ENCODE peak calls at places on chromosomes 12 and 14, in four cellular contexts. Q is H1, X is mesendoderm, C is H9. A is an unnamed sample.

GRCh38 chr14:69464829-69465228 is 19.7 kb upstream of the PLEKHD1 start:
- DNase-seq in Q (no peak), C (no peak), X (peak), A (peak)

GRCh38 chr12:131938082-131938481 is 9.0 kb downstream of the PUS1 start:
- DNase-seq in C (no peak), X (no peak), Q (no peak), A (no peak)

GRCh38 chr12:49962861-49963765 is 1.4 kb downstream of the AQP5 start:
- DNase-seq in C (no peak), X (no peak), Q (no peak), A (no peak)

GRCh38 chr12:117836999-117837736 is 131.6 kb downstream of the KSR2 start:
- DNase-seq in X (peak), C (peak), Q (peak), A (peak)

GRCh38 chr14:32077081-32078029 is at the start of gene ARHGAP5:
- DNase-seq in Q (no peak), C (peak), X (peak), A (peak)

GRCh38 chr12:81296556-81297305 is 218.9 kb downstream of the ACSS3 start:
- DNase-seq in X (no peak), C (no peak), Q (no peak), A (peak)

GRCh38 chr12:124162151-124163110 is 132.5 kb upstream of the RFLNA start:
- DNase-seq in C (no peak), X (peak), Q (no peak), A (no peak)

GRCh38 chr12:43143278-43143677 is 408.7 kb downstream of the ADAMTS20 start:
- DNase-seq in X (no peak), C (no peak), Q (no peak), A (no peak)

GRCh38 chr14:24809147-24809546 is 175.2 kb upstream of the GZMB start:
- DNase-seq in Q (no peak), X (no peak), C (no peak), A (no peak)

GRCh38 chr12:88111074-88111652 is 30.7 kb downstream of the CEP290 start:
- DNase-seq in X (peak), C (no peak), Q (no peak), A (peak)

GRCh38 chr12:43978546-43978945 is 142.7 kb downstream of the TMEM117 start:
- DNase-seq in Q (no peak), C (no peak), X (no peak), A (no peak)

GRCh38 chr14:62706217-62706616 is 339.0 kb downstream of the KCNH5 start:
- DNase-seq in C (no peak), X (no peak), Q (no peak), A (peak)

GRCh38 chr12:45182511-45182910 is 33.4 kb upstream of the ANO6 start:
- DNase-seq in C (no peak), X (no peak), Q (no peak), A (no peak)

GRCh38 chr12:23729354-23729753 is 220.1 kb downstream of the SOX5 start:
- DNase-seq in C (no peak), Q (no peak), X (no peak), A (peak)

GRCh38 chr14:89041245-89041585 is 216.8 kb downstream of the TTC8 start:
- DNase-seq in C (no peak), X (peak), Q (no peak), A (no peak)

DNA sequence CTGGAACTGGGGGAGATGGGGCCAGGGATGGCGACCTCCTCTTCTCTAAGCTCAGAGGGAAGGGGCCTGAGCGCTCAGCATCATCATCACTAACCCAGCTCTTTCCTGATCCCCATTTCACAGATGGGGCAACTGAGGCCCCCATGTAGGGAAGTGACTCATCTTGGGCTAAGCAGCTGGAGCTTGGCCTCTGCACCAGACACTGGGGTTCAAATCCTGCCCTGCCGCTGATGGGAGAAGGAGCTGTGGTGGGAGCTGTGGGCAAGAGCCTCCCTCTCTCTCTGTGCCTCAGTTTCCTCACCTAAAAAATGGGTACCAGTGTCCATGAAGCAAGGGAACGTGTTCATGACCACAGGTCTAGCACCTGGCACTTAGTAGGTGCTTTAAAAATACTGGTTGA is 2.6 kb upstream of the TRPV4 start:
- DNase-seq in C (no peak), Q (no peak), X (no peak), A (no peak)
- H3K56ac ChIP-seq in C (no peak), Q (no peak), X (no peak), A (no peak)

DNA sequence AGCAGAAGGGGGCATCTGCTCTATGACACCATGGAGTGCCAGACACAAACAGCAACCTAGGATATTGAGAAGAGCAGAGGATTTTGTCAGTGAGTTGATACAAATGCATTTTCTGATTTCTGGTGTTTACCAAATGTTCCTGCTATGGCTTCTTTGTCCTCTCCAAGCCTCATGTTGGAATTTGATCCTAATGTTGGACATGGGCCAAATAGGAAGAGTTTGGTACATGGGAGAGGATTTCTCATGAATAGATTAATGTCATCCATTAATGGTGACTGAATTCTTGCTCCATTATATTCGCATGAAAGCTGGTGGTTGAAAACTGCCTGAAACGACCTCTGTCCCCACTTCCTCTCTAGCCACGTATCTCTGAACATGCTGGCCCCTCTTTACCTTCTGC is 1002.2 kb upstream of the FLRT2 start:
- DNase-seq in C (no peak), X (no peak), Q (no peak), A (no peak)
- H4K5ac ChIP-seq in C (no peak), X (no peak), Q (no peak), A (no peak)

DNA sequence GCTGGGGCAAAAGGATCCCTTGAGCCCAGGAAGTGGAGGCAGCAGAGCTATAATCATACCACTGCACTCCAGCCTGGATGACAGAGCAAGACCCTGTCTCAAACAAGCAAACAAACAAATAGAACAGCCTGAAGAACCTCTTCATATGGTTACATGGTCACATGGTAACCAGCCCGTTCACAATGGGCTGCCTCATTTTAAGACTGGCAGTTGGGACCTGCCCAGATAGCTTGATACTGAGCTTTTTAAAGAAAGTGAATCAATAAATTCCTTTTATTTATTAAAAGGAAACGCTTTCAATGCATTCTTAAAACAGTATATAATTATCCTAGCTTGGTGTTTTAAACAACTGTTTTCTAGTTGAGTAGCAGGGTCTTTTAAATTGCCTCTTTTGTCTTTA is 10.5 kb downstream of the MLXIP start:
- DNase-seq in X (no peak), Q (no peak), C (no peak), A (no peak)
- H3K56ac ChIP-seq in X (no peak), Q (no peak), C (no peak), A (no peak)

DNA sequence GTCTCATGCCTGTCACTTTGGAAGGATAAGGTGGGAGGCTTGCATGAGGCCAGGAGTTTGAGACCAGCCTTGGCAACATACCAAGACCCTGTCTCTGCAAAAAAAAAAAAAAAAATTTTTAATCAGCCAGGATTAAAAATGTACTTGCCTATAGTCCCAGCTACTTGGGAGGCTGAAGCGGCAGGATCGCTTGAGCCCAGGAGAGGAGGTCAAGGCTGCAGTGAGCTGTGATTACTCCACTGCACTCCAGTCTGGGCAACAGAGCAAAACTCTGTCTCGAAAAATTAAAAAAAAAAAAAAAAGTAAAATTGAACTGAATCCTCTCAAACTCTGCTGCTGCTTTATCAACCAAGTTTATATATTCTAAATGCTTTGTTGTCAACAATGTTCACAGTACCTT is 128.1 kb upstream of the AEBP2 start:
- DNase-seq in X (no peak), Q (no peak), C (no peak), A (no peak)
- H4K5ac ChIP-seq in X (no peak), Q (no peak), C (no peak), A (no peak)

DNA sequence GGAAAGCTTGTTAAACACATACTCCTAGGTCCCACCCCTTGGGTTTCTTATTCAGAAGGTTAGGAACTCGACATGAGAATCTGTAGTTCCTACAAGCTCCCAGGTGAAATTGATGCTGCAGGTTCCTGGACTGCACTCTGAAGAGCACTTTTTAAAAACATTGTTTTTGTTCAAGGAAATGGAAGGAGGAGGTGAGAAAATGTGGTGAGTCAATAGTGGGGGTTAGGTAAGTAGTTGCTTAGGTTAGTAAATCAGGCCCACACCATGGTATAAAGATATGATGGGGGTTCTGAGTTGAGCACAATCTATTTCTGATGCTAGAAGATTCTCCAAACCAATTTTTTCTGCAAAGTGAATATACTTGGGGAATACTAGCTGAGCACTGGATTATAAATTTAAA is 450.3 kb downstream of the CCDC91 start:
- DNase-seq in X (no peak), C (no peak), Q (no peak), A (no peak)
- H3K56ac ChIP-seq in X (no peak), C (no peak), Q (no peak), A (no peak)

GRCh38 chr12:38720661-38721060 is 184.7 kb downstream of the CPNE8 start:
- DNase-seq in X (no peak), C (no peak), Q (no peak), A (no peak)
- H4K5ac ChIP-seq in X (no peak), C (no peak), Q (no peak), A (no peak)

GRCh38 chr12:40602562-40602961 is 89.7 kb upstream of the CNTN1 start:
- DNase-seq in X (no peak), C (no peak), Q (no peak), A (no peak)
- H3K56ac ChIP-seq in X (no peak), C (no peak), Q (no peak), A (no peak)

A was measured in IMR-90.